ENCODE peak calls at places on chromosomes 6 and 20, in ten cellular contexts. K is lower lobe of right lung; T is cardiac muscle cell; B is ovary; E is body of pancreas; H is OCI-LY7; A is PC-3; M is tibial nerve; R is CD8-positive, alpha-beta T cell; G is pancreas. Y is an unnamed sample.

GRCh38 chr6:22079788-22080187 is 217.0 kb downstream of the PRL start:
- DNase-seq in T (no peak), R (no peak), H (no peak), K (no peak), G (no peak), B (no peak), M (no peak), E (no peak), A (no peak), Y (no peak)

GRCh38 chr6:148109732-148110131 is 232.9 kb upstream of the SASH1 start:
- DNase-seq in H (no peak), A (no peak), T (peak; percentile 78), K (peak; percentile 72), M (no peak), G (no peak), R (no peak), B (no peak), E (no peak), Y (no peak)

GRCh38 chr6:29653452-29654038 is 3.3 kb upstream of the MOG start:
- DNase-seq in H (peak; percentile 82), E (peak; percentile 68), K (no peak), G (no peak), T (peak; percentile 91), A (peak; percentile 70), B (peak; percentile 39), M (no peak), R (no peak), Y (peak; percentile 73)

GRCh38 chr6:106749611-106750010 is 120.2 kb downstream of the QRSL1 start:
- DNase-seq in A (peak; percentile 36), M (no peak), G (no peak), T (no peak), K (no peak), E (no peak), B (no peak), R (no peak), H (no peak), Y (no peak)

GRCh38 chr6:139135578-139136545 is 982 bp downstream of the HECA start:
- DNase-seq in G (peak; percentile 84), H (peak; percentile 64), A (no peak), T (peak; percentile 34), K (peak; percentile 87), B (peak; percentile 78), E (peak; percentile 55), R (peak; percentile 56), M (no peak), Y (peak; percentile 61)

GRCh38 chr6:19438566-19439353 is 398.4 kb upstream of the ID4 start:
- DNase-seq in T (no peak), K (no peak), H (no peak), E (no peak), A (no peak), R (no peak), B (no peak), M (no peak), G (no peak), Y (no peak)

GRCh38 chr20:24697411-24697810 is 228.0 kb downstream of the SYNDIG1 start:
- DNase-seq in H (no peak), R (no peak), E (no peak), K (no peak), B (no peak), G (no peak), M (no peak), T (no peak), A (no peak), Y (no peak)

GRCh38 chr20:34564810-34565209 is 6.3 kb downstream of the MAP1LC3A start:
- DNase-seq in R (no peak), A (no peak), G (no peak), T (no peak), H (no peak), K (no peak), B (no peak), E (no peak), M (no peak), Y (no peak)

GRCh38 chr20:58100731-58101356 is 127.6 kb downstream of the ANKRD60 start:
- DNase-seq in M (no peak), A (no peak), E (no peak), K (no peak), B (no peak), G (no peak), T (no peak), H (no peak), R (no peak), Y (no peak)

GRCh38 chr6:109379706-109380105 is 2.6 kb downstream of the CD164 start:
- DNase-seq in G (no peak), T (no peak), K (no peak), H (no peak), M (no peak), A (peak; percentile 13), R (no peak), E (no peak), B (no peak), Y (no peak)

GRCh38 chr6:158575550-158575949 is 15.7 kb downstream of the TMEM181 start:
- DNase-seq in B (no peak), T (no peak), K (no peak), E (no peak), G (no peak), R (no peak), A (no peak), M (no peak), H (no peak), Y (no peak)

GRCh38 chr20:19981091-19981490 is 36.1 kb upstream of the NAA20 start:
- DNase-seq in H (no peak), R (no peak), M (no peak), E (peak; percentile 48), T (no peak), B (no peak), A (peak; percentile 64), G (no peak), K (no peak), Y (no peak)

GRCh38 chr20:19987046-19987445 is 30.1 kb upstream of the NAA20 start:
- DNase-seq in B (no peak), G (no peak), H (no peak), T (no peak), M (no peak), E (no peak), A (no peak), R (no peak), K (no peak), Y (no peak)

GRCh38 chr20:19991826-19992225 is 25.3 kb upstream of the NAA20 start:
- DNase-seq in H (no peak), R (no peak), M (no peak), G (no peak), B (no peak), A (no peak), K (no peak), E (no peak), T (peak; percentile 68), Y (no peak)

GRCh38 chr20:19990911-19991707 is 26.1 kb upstream of the NAA20 start:
- DNase-seq in B (no peak), K (no peak), T (no peak), G (no peak), H (no peak), E (no peak), A (no peak), M (no peak), R (no peak), Y (no peak)

GRCh38 chr20:19986419-19986818 is 30.7 kb upstream of the NAA20 start:
- DNase-seq in K (no peak), H (no peak), M (no peak), G (no peak), E (no peak), A (no peak), B (no peak), R (no peak), T (no peak), Y (no peak)
- H3K4me1 ChIP-seq in K (peaks cover 50% of the 10 kb centered on the region), H (no peaks in the 10 kb centered on the region), M (peaks cover 42% of the 10 kb centered on the region), G (peaks cover 25% of the 10 kb centered on the region), E (peaks cover 59% of the 10 kb centered on the region), A (peaks cover 34% of the 10 kb centered on the region), B (peaks cover 4% of the 10 kb centered on the region), R (no peaks in the 10 kb centered on the region), T (peaks cover 8% of the 10 kb centered on the region), Y (peaks cover 17% of the 10 kb centered on the region)

DNA sequence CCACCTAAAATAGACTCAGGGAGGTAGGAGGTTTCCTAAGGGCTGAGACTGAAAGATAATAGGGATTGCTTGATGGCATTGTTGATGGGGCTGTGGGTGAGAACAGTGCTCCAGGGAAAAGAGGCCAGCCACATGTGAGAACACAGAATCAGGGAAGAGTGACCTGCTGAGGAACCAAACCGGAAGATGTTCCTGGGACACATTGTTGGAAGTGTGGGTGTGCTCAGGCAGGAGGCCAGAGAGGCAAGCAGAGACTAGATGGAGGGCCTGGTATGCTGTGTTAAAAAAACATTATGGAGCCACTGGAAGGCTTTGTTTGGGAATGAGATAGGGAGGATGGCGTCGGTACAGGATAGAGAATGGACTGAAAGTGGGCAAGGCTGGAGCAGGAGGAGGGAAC is 23.3 kb downstream of the RNF144B start:
- DNase-seq in H (no peak), T (no peak), R (no peak), M (no peak), G (no peak), A (no peak), B (no peak), K (no peak), E (no peak), Y (no peak)
- H3K4me1 ChIP-seq in H (peaks cover 50% of the 10 kb centered on the region), T (no peaks in the 10 kb centered on the region), R (no peaks in the 10 kb centered on the region), M (no peaks in the 10 kb centered on the region), G (no peaks in the 10 kb centered on the region), A (peaks cover 20% of the 10 kb centered on the region), B (no peaks in the 10 kb centered on the region), K (peaks cover 26% of the 10 kb centered on the region), E (peaks cover 7% of the 10 kb centered on the region), Y (no peaks in the 10 kb centered on the region)

GRCh38 chr6:43172127-43173007 is 1.3 kb downstream of the SRF start:
- DNase-seq in K (peak; percentile 72), M (peak; percentile 23), T (peak; percentile 65), A (peak; percentile 36), R (peak; percentile 20), H (peak; percentile 39), B (peak; percentile 67), E (peak; percentile 52), G (peak; percentile 90), Y (peak; percentile 62)

GRCh38 chr6:43173496-43174262 is 2.6 kb downstream of the SRF start:
- DNase-seq in M (no peak), A (no peak), E (no peak), T (peak; percentile 11), K (no peak), B (peak; percentile 47), R (no peak), G (no peak), H (peak; percentile 23), Y (no peak)

GRCh38 chr6:43175676-43176422 is 4.8 kb downstream of the SRF start:
- DNase-seq in A (no peak), K (no peak), B (no peak), H (no peak), E (no peak), M (no peak), R (no peak), G (no peak), T (no peak), Y (no peak)

GRCh38 chr6:43176423-43176786 is 5.3 kb downstream of the SRF start:
- DNase-seq in A (no peak), T (no peak), E (no peak), M (no peak), H (no peak), R (no peak), G (no peak), B (no peak), K (no peak), Y (no peak)

GRCh38 chr6:43174263-43175112 is 3.4 kb downstream of the SRF start:
- DNase-seq in R (peak; percentile 91), H (peak; percentile 97), T (peak; percentile 96), B (peak; percentile 94), G (peak; percentile 96), K (peak; percentile 98), E (peak; percentile 99), A (peak; percentile 98), M (peak; percentile 93), Y (peak; percentile 99)
- H3K4me1 ChIP-seq in R (peaks cover 40% of the 10 kb centered on the region), H (peaks cover 34% of the 10 kb centered on the region), T (peaks cover 16% of the 10 kb centered on the region), B (peaks cover 14% of the 10 kb centered on the region), G (peaks cover 23% of the 10 kb centered on the region), K (peaks cover 39% of the 10 kb centered on the region), E (peaks cover 34% of the 10 kb centered on the region), A (peaks cover 29% of the 10 kb centered on the region), M (peaks cover 25% of the 10 kb centered on the region), Y (peaks cover 18% of the 10 kb centered on the region)

GRCh38 chr6:117637770-117638169 is 35.5 kb upstream of the GOPC start:
- DNase-seq in T (no peak), H (no peak), M (no peak), B (no peak), A (no peak), R (no peak), G (no peak), K (no peak), E (no peak), Y (no peak)
- H3K4me1 ChIP-seq in T (no peaks in the 10 kb centered on the region), H (no peaks in the 10 kb centered on the region), M (no peaks in the 10 kb centered on the region), B (no peaks in the 10 kb centered on the region), A (no peaks in the 10 kb centered on the region), R (no peaks in the 10 kb centered on the region), G (no peaks in the 10 kb centered on the region), K (no peaks in the 10 kb centered on the region), E (no peaks in the 10 kb centered on the region), Y (no peaks in the 10 kb centered on the region)